ENCODE peak calls at places on chromosomes 5 and 9, in seven cellular contexts. T is sigmoid colon, V is HCT116, D is keratinocyte, F is left ventricle myocardium inferior, A is left lung, K is AG04450. H is an unnamed sample.

GRCh38 chr9:16121593-16121992 is 568.8 kb downstream of the CCDC171 start:
- DNase-seq in V (no peak), K (no peak), F (no peak), A (no peak), D (no peak), T (no peak), H (no peak)

GRCh38 chr9:971901-972511 is 4.4 kb upstream of the DMRT3 start:
- DNase-seq in A (no peak), T (no peak), F (no peak), V (no peak), K (no peak), D (no peak), H (peak; percentile 67)

GRCh38 chr5:136182618-136183017 is 10.3 kb downstream of the SMIM32 start:
- DNase-seq in K (no peak), V (no peak), T (no peak), F (no peak), D (no peak), A (no peak), H (no peak)

GRCh38 chr5:42970636-42971559 is 69.2 kb downstream of the ANXA2R start:
- DNase-seq in D (no peak), A (peak; percentile 80), T (no peak), V (no peak), F (peak; percentile 31), K (no peak), H (peak; percentile 54)

GRCh38 chr5:32462618-32463017 is 18.1 kb upstream of the ZFR start:
- DNase-seq in A (no peak), V (no peak), K (no peak), T (no peak), F (no peak), D (peak; percentile 15), H (no peak)

GRCh38 chr5:125961150-125961549 is 462.1 kb upstream of the GRAMD2B start:
- DNase-seq in F (no peak), K (no peak), T (no peak), V (no peak), A (no peak), D (no peak), H (no peak)

GRCh38 chr9:20243866-20244647 is 378.2 kb downstream of the MLLT3 start:
- DNase-seq in V (no peak), F (no peak), T (no peak), D (no peak), A (no peak), K (no peak), H (no peak)

GRCh38 chr5:6338871-6339270 is 39.5 kb downstream of the MED10 start:
- DNase-seq in F (no peak), D (no peak), T (peak; percentile 43), A (no peak), V (no peak), K (no peak), H (no peak)

GRCh38 chr5:119275146-119275872 is 80.5 kb upstream of the TNFAIP8 start:
- DNase-seq in K (no peak), D (peak; percentile 62), A (no peak), T (no peak), V (peak; percentile 21), F (no peak), H (no peak)

GRCh38 chr5:134132372-134133212 is 18.1 kb downstream of the TCF7 start:
- DNase-seq in D (no peak), T (peak; percentile 37), K (no peak), V (no peak), A (no peak), F (peak; percentile 9), H (no peak)

GRCh38 chr5:68240196-68240595 is 24.6 kb downstream of the PIK3R1 start:
- DNase-seq in K (no peak), V (no peak), A (no peak), D (no peak), T (no peak), F (no peak), H (no peak)

GRCh38 chr5:176609724-176610429 is at the start of gene GPRIN1:
- DNase-seq in V (peak; percentile 18), F (peak; percentile 48), T (no peak), A (peak; percentile 92), D (no peak), K (no peak), H (peak; percentile 63)
- TF ChIP-seq CTCF in V (peak; percentile 34), F (peak; percentile 50), T (no peak), A (no peak), D (no peak), K (peak; percentile 28), H (peak; percentile 38)

GRCh38 chr9:121769939-121770338 is 118.5 kb downstream of the DAB2IP start:
- DNase-seq in F (peak; percentile 7), T (no peak), V (no peak), D (no peak), K (no peak), A (peak; percentile 48), H (peak; percentile 31)

GRCh38 chr9:121771851-121772599 is 120.6 kb downstream of the DAB2IP start:
- DNase-seq in D (no peak), T (peak; percentile 46), K (no peak), A (peak; percentile 65), V (no peak), F (peak; percentile 12), H (no peak)

GRCh38 chr9:121770415-121771273 is 119.2 kb downstream of the DAB2IP start:
- DNase-seq in F (no peak), V (no peak), A (peak; percentile 42), D (no peak), T (peak; percentile 57), K (peak; percentile 18), H (peak; percentile 7)

GRCh38 chr9:121772600-121773285 is 121.3 kb downstream of the DAB2IP start:
- DNase-seq in V (no peak), F (peak; percentile 77), T (peak; percentile 70), D (no peak), K (no peak), A (peak; percentile 79), H (peak; percentile 96)

DNA sequence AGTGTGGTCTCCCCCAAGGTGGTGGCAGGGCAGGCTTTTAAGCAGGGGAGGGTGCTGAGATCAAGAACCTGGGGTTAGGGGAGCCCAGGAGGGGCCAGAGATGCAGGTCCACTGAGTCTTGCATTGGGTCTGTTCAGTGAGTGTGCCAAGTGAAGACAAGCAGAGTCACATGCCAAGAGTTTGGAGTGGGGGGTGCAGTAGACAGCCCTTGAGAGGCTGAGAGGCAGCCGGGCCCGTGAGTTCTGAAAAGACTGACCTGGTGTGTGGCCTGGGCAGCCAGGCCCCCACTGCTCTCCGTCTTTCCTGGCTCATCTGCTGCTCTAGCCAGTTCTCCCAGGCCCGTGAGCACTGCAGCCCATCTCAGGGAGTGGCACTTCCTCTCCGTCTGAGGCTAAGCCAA is 120.0 kb downstream of the DAB2IP start:
- DNase-seq in K (no peak), A (peak; percentile 49), D (no peak), T (peak; percentile 61), F (peak; percentile 14), V (no peak), H (no peak)
- H3K27ac ChIP-seq in K (no peak overlapping the region), A (no peak overlapping the region), D (no peak overlapping the region), T (peak overlapping the region; percentile 59), F (peak overlapping the region; percentile 77), V (no peak overlapping the region), H (peak overlapping the region; percentile 16)

DNA sequence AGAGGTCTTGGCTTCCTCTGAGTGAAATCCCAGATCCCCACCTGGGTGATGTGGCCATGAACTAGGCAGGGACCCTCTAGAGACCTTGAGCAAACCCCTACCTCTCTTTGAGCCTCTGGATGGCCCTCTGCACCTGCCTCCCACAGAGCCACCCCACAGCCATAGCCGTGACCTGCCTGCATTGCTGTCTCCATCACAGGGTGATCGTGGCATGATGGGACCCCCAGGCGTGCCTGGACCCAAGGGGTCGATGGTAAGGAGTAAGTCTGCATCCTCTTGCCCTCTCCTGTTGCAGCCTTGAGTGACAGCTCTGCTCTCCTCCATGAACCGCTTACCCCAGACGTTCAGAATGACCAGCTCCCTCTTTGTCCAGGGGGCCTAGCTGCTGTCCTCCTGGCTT is 70.5 kb upstream of the ORM1 start:
- DNase-seq in A (no peak), K (no peak), F (no peak), T (no peak), D (no peak), V (no peak), H (no peak)
- TF ChIP-seq CTCF in A (no peak), K (no peak), F (no peak), T (no peak), D (no peak), V (no peak), H (no peak)

DNA sequence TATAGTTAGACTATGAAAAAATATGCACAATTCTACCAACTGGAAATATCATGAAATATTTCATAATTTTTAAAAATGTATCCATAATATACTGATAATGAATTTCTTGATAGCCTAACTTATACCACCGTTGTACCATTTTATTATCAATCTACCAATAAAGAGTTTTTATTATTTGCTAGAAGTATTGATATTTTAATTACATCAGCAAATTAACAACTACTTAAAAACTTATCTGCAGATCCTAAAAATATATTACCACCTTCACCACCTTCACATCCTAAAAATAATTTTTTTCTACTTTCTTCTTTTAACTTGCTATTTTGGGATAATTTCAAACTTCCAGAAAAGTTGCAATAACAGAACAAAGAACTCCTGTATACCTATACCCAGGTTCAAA is 21.4 kb downstream of the ATPSCKMT start:
- DNase-seq in A (no peak), F (no peak), T (no peak), K (no peak), D (no peak), V (no peak), H (no peak)
- H3K27ac ChIP-seq in A (no peak overlapping the region), F (no peak overlapping the region), T (no peak overlapping the region), K (no peak overlapping the region), D (no peak overlapping the region), V (no peak overlapping the region), H (no peak overlapping the region)

H was measured in psoas muscle.